ENCODE peak calls at places on chromosomes 1 and 21, in ten cellular contexts. T is left lung; O is Peyer's patch; V is lower lobe of right lung; Q is hepatocyte; I is GM23248; F is HepG2; P is CD8-positive, alpha-beta memory T cell; B is right lobe of liver; L is IMR-90. Y is an unnamed sample.

GRCh38 chr1:9406111-9406510 is 113.4 kb downstream of the SPSB1 start:
- DNase-seq in T (no peak), O (no peak), V (no peak), Q (no peak), I (no peak), F (no peak), P (no peak), B (no peak), L (no peak), Y (no peak)

GRCh38 chr1:44808938-44809917 is 905 bp downstream of the BTBD19 start:
- DNase-seq in T (peak; percentile 84), O (peak; percentile 92), V (peak; percentile 80), Q (peak; percentile 79), I (peak; percentile 92), F (peak; percentile 66), P (peak; percentile 90), B (no peak), L (peak; percentile 82), Y (peak; percentile 31)

GRCh38 chr1:187817782-187818181 is 989.0 kb downstream of the PLA2G4A start:
- DNase-seq in T (peak; percentile 8), O (no peak), V (no peak), Q (no peak), I (no peak), F (no peak), P (no peak), B (peak; percentile 20), L (no peak), Y (no peak)

GRCh38 chr1:231776006-231776707 is 149.6 kb downstream of the DISC1 start:
- DNase-seq in T (no peak), O (no peak), V (no peak), Q (peak; percentile 15), I (peak; percentile 94), F (no peak), P (no peak), B (no peak), L (peak; percentile 86), Y (no peak)

GRCh38 chr1:156750932-156751723 is at the start of gene HDGF:
- DNase-seq in T (peak; percentile 91), O (peak; percentile 67), V (peak; percentile 80), Q (peak; percentile 71), I (peak; percentile 73), F (no peak), P (no peak), B (peak; percentile 65), L (no peak), Y (peak; percentile 85)

GRCh38 chr21:29025328-29025713 is 853 bp downstream of the USP16 start:
- DNase-seq in T (no peak), O (no peak), V (no peak), Q (peak; percentile 52), I (peak; percentile 71), F (no peak), P (no peak), B (no peak), L (peak; percentile 22), Y (peak; percentile 19)

GRCh38 chr21:46119565-46120271 is 21.8 kb downstream of the COL6A2 start:
- DNase-seq in T (peak; percentile 66), O (no peak), V (peak; percentile 34), Q (no peak), I (no peak), F (no peak), P (no peak), B (peak; percentile 19), L (no peak), Y (peak; percentile 56)

GRCh38 chr1:38114231-38114630 is 67.6 kb upstream of the POU3F1 start:
- DNase-seq in T (no peak), O (no peak), V (no peak), Q (no peak), I (peak; percentile 82), F (no peak), P (no peak), B (peak; percentile 38), L (no peak), Y (peak; percentile 45)

GRCh38 chr1:16181887-16182719 is 26.2 kb upstream of the EPHA2 start:
- DNase-seq in T (peak; percentile 91), O (peak; percentile 82), V (peak; percentile 86), Q (peak; percentile 91), I (peak; percentile 96), F (peak; percentile 87), P (no peak), B (peak; percentile 86), L (peak; percentile 89), Y (peak; percentile 91)

DNA sequence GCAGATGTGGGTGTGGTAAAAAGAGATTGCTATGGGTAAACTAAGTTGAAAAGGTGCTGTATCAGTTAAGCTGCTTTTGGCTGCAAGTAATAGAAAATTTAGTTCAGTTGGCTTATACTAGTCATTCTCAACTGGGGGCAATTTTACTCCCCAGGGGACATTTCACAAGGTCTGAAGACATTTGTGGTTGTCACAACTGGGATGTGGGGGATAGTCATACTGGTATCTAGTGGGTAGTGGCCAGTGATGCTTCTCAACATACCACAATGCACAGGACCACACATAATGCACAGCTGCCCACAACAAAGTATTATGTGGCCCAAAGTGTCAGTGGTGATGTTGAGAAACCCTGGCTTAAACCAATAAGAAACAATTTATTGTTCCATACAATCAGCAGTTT is 31.4 kb downstream of the SERTAD4 start:
- DNase-seq in T (no peak), O (no peak), V (no peak), Q (no peak), I (no peak), F (no peak), P (no peak), B (no peak), L (no peak), Y (no peak)
- H3K4me3 ChIP-seq in T (no peak overlapping the region), O (no peak overlapping the region), V (no peak overlapping the region), Q (no peak overlapping the region), I (no peak overlapping the region), F (no peak overlapping the region), P (no peak overlapping the region), B (no peak overlapping the region), L (no peak overlapping the region), Y (no peak overlapping the region)

GRCh38 chr1:26295194-26296138 is 11.0 kb downstream of the UBXN11 start:
- DNase-seq in T (no peak), O (no peak), V (no peak), Q (no peak), I (no peak), F (no peak), P (no peak), B (no peak), L (no peak), Y (no peak)
- H3K27me3 ChIP-seq in T (no peaks in the 10 kb centered on the region), O (no peaks in the 10 kb centered on the region), V (no peaks in the 10 kb centered on the region), Q (no peaks in the 10 kb centered on the region), I (no peaks in the 10 kb centered on the region), F (no peaks in the 10 kb centered on the region), P (no peaks in the 10 kb centered on the region), B (no peaks in the 10 kb centered on the region), L (no peaks in the 10 kb centered on the region), Y (no peaks in the 10 kb centered on the region)

GRCh38 chr21:32334980-32335471 is 36.4 kb downstream of the MRAP start:
- DNase-seq in T (no peak), O (no peak), V (no peak), Q (no peak), I (peak; percentile 76), F (no peak), P (no peak), B (no peak), L (no peak), Y (peak; percentile 78)
- H3K36me3 ChIP-seq in T (peaks cover 91% of the 10 kb centered on the region), O (no peaks in the 10 kb centered on the region), V (peaks cover 92% of the 10 kb centered on the region), Q (no peaks in the 10 kb centered on the region), I (peaks cover 39% of the 10 kb centered on the region), F (peaks cover 57% of the 10 kb centered on the region), P (peaks cover 40% of the 10 kb centered on the region), B (peaks cover 6% of the 10 kb centered on the region), L (peaks cover 58% of the 10 kb centered on the region), Y (peaks cover 34% of the 10 kb centered on the region)

DNA sequence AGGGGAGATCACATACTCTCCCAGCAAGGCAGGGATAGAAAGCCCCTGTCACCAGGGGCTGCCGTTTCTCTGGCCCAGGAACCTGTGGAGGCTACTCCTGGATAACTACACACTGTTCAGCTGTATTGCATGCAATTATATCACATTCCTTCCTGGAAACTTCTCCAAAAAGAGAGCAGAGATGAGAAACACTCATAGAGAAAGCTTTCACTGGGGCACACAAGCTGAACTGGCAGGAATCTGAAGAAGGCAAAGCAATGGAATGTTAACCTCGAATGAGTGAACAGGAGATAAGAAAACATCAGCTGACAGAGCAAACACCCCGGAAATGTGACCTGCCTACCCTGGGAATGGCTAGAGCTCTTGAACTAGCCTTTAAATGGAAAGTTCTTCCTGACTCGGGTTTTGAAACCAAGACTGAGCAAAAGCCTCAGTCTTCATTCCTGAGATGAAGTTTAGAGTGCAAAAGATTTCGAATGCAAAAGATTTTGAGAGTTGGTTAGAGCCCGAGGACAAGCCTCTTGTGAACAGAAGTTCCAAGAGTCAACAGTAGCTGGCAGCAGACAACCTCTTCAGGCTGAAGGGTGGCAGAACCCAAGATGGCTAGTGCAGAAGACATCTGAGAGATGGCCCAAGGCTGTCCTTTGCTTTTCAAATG is 32.3 kb downstream of the CCN1 start:
- DNase-seq in T (no peak), O (no peak), V (no peak), Q (peak; percentile 71), I (peak; percentile 86), F (peak; percentile 85), P (no peak), B (no peak), L (peak; percentile 94), Y (peak; percentile 50)
- H3K4me3 ChIP-seq in T (no peak overlapping the region), O (no peak overlapping the region), V (no peak overlapping the region), Q (no peak overlapping the region), I (peak overlapping the region; percentile 60), F (peak overlapping the region; percentile 44), P (no peak overlapping the region), B (no peak overlapping the region), L (no peak overlapping the region), Y (no peak overlapping the region)

DNA sequence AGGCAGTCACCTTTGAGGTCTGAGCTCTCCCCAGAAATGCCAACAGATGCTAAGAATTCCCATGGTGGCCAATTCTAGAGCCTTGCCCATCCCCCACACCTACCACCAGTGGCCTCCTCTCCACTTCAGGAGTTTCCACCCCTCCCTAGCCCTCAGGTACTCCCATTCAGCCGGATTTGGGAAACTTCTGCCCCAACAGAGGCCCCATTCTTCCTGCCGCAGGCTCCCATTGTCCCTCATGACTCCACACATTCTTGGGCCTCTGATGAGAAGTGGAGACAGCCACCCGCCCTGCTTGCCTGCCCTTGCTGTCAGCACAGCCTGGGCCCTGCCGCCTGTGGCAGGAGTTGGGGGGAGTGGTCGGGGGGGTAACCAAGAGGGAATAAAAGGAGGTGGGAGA is 4.6 kb downstream of the BLACAT1 start:
- DNase-seq in T (no peak), O (no peak), V (no peak), Q (no peak), I (no peak), F (peak; percentile 31), P (no peak), B (no peak), L (no peak), Y (peak; percentile 80)
- H3K27me3 ChIP-seq in T (peaks cover 70% of the 10 kb centered on the region), O (no peaks in the 10 kb centered on the region), V (peaks cover 50% of the 10 kb centered on the region), Q (peaks cover 35% of the 10 kb centered on the region), I (peaks cover 45% of the 10 kb centered on the region), F (peaks cover 37% of the 10 kb centered on the region), P (peaks cover 37% of the 10 kb centered on the region), B (peaks cover 18% of the 10 kb centered on the region), L (peaks cover 64% of the 10 kb centered on the region), Y (peaks cover 25% of the 10 kb centered on the region)

DNA sequence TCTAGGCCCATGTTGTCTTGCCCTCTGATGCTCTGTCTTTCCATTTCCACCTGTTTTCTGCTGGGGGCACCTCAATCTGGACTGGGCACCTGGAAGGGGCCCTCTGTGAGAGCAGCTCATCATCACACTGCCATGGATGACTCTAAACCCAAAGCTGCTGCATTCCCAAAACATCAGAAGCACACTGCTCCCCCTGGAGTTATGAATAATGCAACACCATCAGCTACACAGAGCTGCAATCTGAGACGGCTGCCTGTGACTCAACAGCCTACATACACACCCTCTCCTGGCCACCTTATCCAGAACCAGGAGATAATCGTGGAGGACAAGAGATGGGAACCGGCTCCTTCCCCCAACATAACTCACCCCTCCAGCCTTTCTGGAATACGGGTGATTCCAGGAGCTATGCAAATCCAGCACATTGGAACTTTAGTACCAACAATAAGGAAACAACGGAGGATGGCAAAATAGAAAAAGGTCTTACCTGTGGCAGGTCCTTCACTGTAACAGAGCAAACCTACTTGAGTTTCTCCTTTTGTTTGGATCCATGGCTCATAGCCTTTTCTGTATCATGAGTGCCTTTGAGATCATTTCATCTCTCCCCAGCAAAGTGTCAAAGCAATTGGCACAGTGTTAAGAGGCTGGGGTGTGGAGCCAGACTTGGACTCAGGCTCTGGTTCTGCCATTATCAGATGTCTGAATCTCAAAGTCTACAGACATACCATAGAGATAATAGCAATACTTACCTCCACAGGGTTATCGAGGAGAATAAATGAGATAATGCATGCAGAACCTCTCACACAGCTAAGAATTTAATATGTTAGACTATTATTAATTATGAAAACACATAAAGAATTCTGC is 29.3 kb downstream of the AK2 start:
- DNase-seq in T (no peak), O (peak; percentile 71), V (no peak), Q (peak; percentile 80), I (peak; percentile 96), F (peak; percentile 61), P (no peak), B (no peak), L (peak; percentile 94), Y (peak; percentile 55)
- H3K36me3 ChIP-seq in T (peaks cover 7% of the 10 kb centered on the region), O (no peaks in the 10 kb centered on the region), V (peaks cover 19% of the 10 kb centered on the region), Q (no peaks in the 10 kb centered on the region), I (peaks cover 7% of the 10 kb centered on the region), F (peaks cover 43% of the 10 kb centered on the region), P (peaks cover 29% of the 10 kb centered on the region), B (no peaks in the 10 kb centered on the region), L (peaks cover 21% of the 10 kb centered on the region), Y (peaks cover 19% of the 10 kb centered on the region)